ENCODE peak calls at places on chromosomes 2 and 18, in nine cellular contexts. P is activated T-cell treated with anti-CD3 and anti-CD28 coated beads, Interleukin-2, amount 50 U/mL, for 24 hours; T is OCI-M1; K is A549; Y is AG09319; E is effector memory CD8-positive, alpha-beta T cell; J is foreskin fibroblast; L is GM23248; G is lower lobe of right lung. Q is an unnamed sample.

GRCh38 chr2:46578966-46579365 is 99.6 kb downstream of the TMEM247 start:
- DNase-seq in G (no peak), P (no peak), E (no peak), Y (no peak), T (no peak), K (no peak), L (peak), J (no peak), Q (no peak)

GRCh38 chr18:69948919-69949537 is 1.4 kb upstream of the CD226 start:
- DNase-seq in P (peak), Y (no peak), J (peak), T (no peak), L (no peak), E (peak), G (no peak), K (no peak), Q (no peak)

GRCh38 chr2:189159717-189160116 is 19.8 kb downstream of the COL5A2 start:
- DNase-seq in L (no peak), G (no peak), J (no peak), K (no peak), P (no peak), E (no peak), T (no peak), Y (no peak), Q (no peak)

GRCh38 chr2:15546297-15547098 is 14.6 kb downstream of the NBAS start:
- DNase-seq in T (peak), L (no peak), K (no peak), J (no peak), E (no peak), G (no peak), P (no peak), Y (no peak), Q (no peak)

GRCh38 chr2:231907765-231908164 is 18.4 kb downstream of the NPPC start:
- DNase-seq in K (no peak), G (no peak), E (no peak), T (no peak), P (no peak), Y (no peak), J (no peak), L (no peak), Q (no peak)

GRCh38 chr2:222423632-222424280 is 587 bp upstream of the SGPP2 start:
- DNase-seq in K (no peak), P (peak), E (no peak), L (no peak), Y (no peak), T (no peak), G (peak), J (no peak), Q (no peak)

GRCh38 chr2:11701831-11702301 is 31.9 kb upstream of the NTSR2 start:
- DNase-seq in E (no peak), L (no peak), P (no peak), J (no peak), G (peak), Y (no peak), K (no peak), T (no peak), Q (no peak)

GRCh38 chr2:110702514-110702913 is 24.7 kb upstream of the BUB1 start:
- DNase-seq in K (no peak), L (no peak), T (peak), Y (no peak), P (no peak), E (no peak), J (no peak), G (no peak), Q (no peak)

GRCh38 chr2:26463252-26464207 is 14.4 kb downstream of the OTOF start:
- DNase-seq in P (no peak), L (no peak), J (no peak), K (no peak), T (no peak), E (no peak), G (peak), Y (no peak), Q (no peak)

GRCh38 chr2:183605440-183605839 is 481.2 kb downstream of the NUP35 start:
- DNase-seq in Y (no peak), J (no peak), T (no peak), G (no peak), L (no peak), K (no peak), E (no peak), P (no peak), Q (no peak)

GRCh38 chr2:33491685-33492084 is 15.2 kb downstream of the RASGRP3 start:
- DNase-seq in K (no peak), Y (no peak), J (no peak), G (no peak), P (no peak), T (no peak), E (no peak), L (no peak), Q (no peak)